ENCODE peak calls at places on chromosome 5, in four cellular contexts. A, E, C and Z are unnamed samples.

GRCh38 chr5:16889203-16889971 is 46.7 kb downstream of the MYO10 start:
- DNase-seq in A (no peak), E (no peak), C (no peak), Z (peak; percentile 63)

GRCh38 chr5:84433461-84433860 is 48.8 kb upstream of the EDIL3 start:
- DNase-seq in A (no peak), E (no peak), C (no peak), Z (no peak)

GRCh38 chr5:143154495-143155375 is 248.8 kb downstream of the NR3C1 start:
- DNase-seq in A (no peak), E (no peak), C (no peak), Z (no peak)

GRCh38 chr5:75265731-75266130 is 29.1 kb upstream of the ANKRD31 start:
- DNase-seq in A (no peak), E (peak; percentile 33), C (peak; percentile 24), Z (peak; percentile 71)

GRCh38 chr5:54520438-54520846 is 2.9 kb downstream of the SNX18 start:
- DNase-seq in A (no peak), E (no peak), C (peak; percentile 22), Z (no peak)

GRCh38 chr5:95859327-95860060 is 37.0 kb upstream of the GLRX start:
- DNase-seq in A (no peak), E (no peak), C (no peak), Z (no peak)

GRCh38 chr5:123708074-123708806 is 196.3 kb downstream of the CSNK1G3 start:
- DNase-seq in A (no peak), E (no peak), C (no peak), Z (no peak)

GRCh38 chr5:39670391-39670790 is 245.6 kb upstream of the DAB2 start:
- DNase-seq in A (no peak), E (no peak), C (no peak), Z (no peak)

GRCh38 chr5:134374234-134374633 is 2.9 kb downstream of the UBE2B start:
- DNase-seq in A (no peak), E (no peak), C (no peak), Z (peak; percentile 23)

GRCh38 chr5:132771559-132771998 is 5.5 kb downstream of the SEPTIN8 start:
- DNase-seq in A (no peak), E (no peak), C (no peak), Z (no peak)

GRCh38 chr5:101915559-101915958 is 380.5 kb downstream of the SLCO4C1 start:
- DNase-seq in A (no peak), E (no peak), C (no peak), Z (no peak)

GRCh38 chr5:83720805-83721431 is at the start of gene HAPLN1:
- DNase-seq in A (no peak), E (no peak), C (no peak), Z (no peak)

GRCh38 chr5:67494186-67494842 is 297.7 kb upstream of the CD180 start:
- DNase-seq in A (no peak), E (no peak), C (no peak), Z (no peak)

GRCh38 chr5:103466494-103466893 is 96.1 kb downstream of the NUDT12 start:
- DNase-seq in A (no peak), E (no peak), C (no peak), Z (peak; percentile 32)

GRCh38 chr5:79357401-79357800 is 121.5 kb downstream of the JMY start:
- DNase-seq in A (no peak), E (no peak), C (no peak), Z (no peak)

GRCh38 chr5:111043712-111044506 is 27.6 kb upstream of the TSLP start:
- DNase-seq in A (no peak), E (peak; percentile 33), C (no peak), Z (no peak)

GRCh38 chr5:135245521-135246499 is 153.2 kb downstream of the MACROH2A1 start:
- DNase-seq in A (no peak), E (no peak), C (peak; percentile 50), Z (no peak)

GRCh38 chr5:83029912-83030311 is 47.3 kb downstream of the TMEM167A start:
- DNase-seq in A (no peak), E (no peak), C (peak; percentile 17), Z (no peak)

GRCh38 chr5:3124410-3124809 is 372.9 kb upstream of the IRX2 start:
- DNase-seq in A (no peak), E (no peak), C (no peak), Z (no peak)

DNA sequence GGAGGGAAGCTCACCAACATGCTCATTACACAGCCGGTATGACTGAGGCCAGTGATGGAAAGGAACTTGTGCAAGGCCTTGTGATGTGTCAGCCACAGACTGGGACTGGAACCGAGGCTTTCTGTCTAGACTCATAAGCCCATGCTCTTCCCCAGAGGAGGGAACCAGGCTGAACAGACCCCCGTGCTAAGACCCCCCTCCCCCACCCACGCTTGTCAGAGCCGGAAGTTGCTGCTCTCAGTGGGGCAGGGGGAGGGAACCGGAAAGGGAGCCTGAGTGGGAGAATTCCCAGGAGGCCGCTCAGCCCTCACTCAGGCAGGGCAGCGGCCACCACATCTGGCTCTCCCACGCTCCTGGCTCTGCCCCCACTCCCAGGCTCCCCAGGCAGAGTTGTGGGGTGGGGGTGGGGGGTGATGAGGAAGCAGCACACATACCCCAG is 4.1 kb upstream of the PDGFRB start:
- DNase-seq in A (no peak), E (peak; percentile 74), C (peak; percentile 51), Z (no peak)
- TF ChIP-seq JUND in A (no peak), E (no peak), C (no peak), Z (no peak)

GRCh38 chr5:97838214-97838613 is 655.2 kb upstream of the RIOK2 start:
- DNase-seq in A (peak; percentile 58), E (no peak), C (no peak), Z (no peak)
- TF ChIP-seq JUND in A (peak; percentile 83), E (peak; percentile 100), C (no peak), Z (no peak)

DNA sequence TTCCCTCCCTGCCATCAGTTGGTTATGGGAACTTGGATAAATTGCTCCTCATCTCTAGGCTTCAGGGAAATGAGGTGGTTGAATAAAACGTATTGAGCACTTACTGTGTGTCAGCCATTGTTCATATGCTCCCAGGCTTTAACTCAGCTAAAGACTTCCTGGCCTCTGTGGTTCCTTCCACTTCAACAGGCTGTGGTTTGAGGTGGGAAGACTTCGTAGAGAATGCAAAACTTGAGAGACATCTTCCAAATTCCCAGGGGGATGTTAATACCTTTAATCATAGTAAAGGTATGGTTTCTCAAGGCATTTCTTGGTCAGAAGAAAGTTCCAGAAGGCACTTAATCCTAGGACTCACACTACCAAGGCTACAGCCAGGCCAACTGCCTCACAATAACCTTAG is 1.5 kb upstream of the GPX3 start:
- DNase-seq in A (no peak), E (no peak), C (no peak), Z (no peak)
- TF ChIP-seq JUND in A (no peak), E (no peak), C (no peak), Z (no peak)

GRCh38 chr5:177553671-177554429 is 513 bp downstream of the FAM193B start:
- DNase-seq in A (no peak), E (peak; percentile 83), C (peak; percentile 65), Z (peak; percentile 88)
- TF ChIP-seq JUND in A (no peak), E (no peak), C (no peak), Z (no peak)

GRCh38 chr5:72786676-72787075 is 29.8 kb upstream of the TNPO1 start:
- DNase-seq in A (no peak), E (no peak), C (no peak), Z (no peak)
- TF ChIP-seq JUND in A (no peak), E (no peak), C (no peak), Z (no peak)

GRCh38 chr5:15425802-15426201 is 74.2 kb upstream of the FBXL7 start:
- DNase-seq in A (no peak), E (no peak), C (no peak), Z (no peak)
- TF ChIP-seq JUND in A (no peak), E (no peak), C (no peak), Z (no peak)

GRCh38 chr5:145938699-145939531 is 2.5 kb downstream of the SH3RF2 start:
- DNase-seq in A (no peak), E (peak; percentile 62), C (no peak), Z (no peak)
- TF ChIP-seq JUND in A (no peak), E (no peak), C (no peak), Z (no peak)